ENCODE peak calls at places on chromosomes 11 and 22, in eight cellular contexts. P is Peyer's patch, D is heart left ventricle, S is pancreas, M is choroid plexus epithelial cell, B is sigmoid colon, L is retinal pigment epithelial cell, U is stomach. C is an unnamed sample.

GRCh38 chr11:116721983-116722382 is 50.8 kb downstream of the BUD13 start:
- DNase-seq in M (no peak), L (no peak), S (no peak), D (no peak), P (no peak), B (no peak), U (no peak), C (no peak)

GRCh38 chr11:69394234-69394891 is 87.1 kb upstream of the LINC01488 start:
- DNase-seq in D (peak; percentile 52), S (peak; percentile 49), L (no peak), U (no peak), P (no peak), B (peak; percentile 53), M (no peak), C (no peak)

GRCh38 chr22:29308791-29309262 is 2.4 kb downstream of the GAS2L1 start:
- DNase-seq in U (no peak), D (no peak), S (no peak), M (peak; percentile 86), L (no peak), B (peak; percentile 69), P (no peak), C (no peak)

GRCh38 chr22:24594569-24595120 is 1.8 kb upstream of the LRRC75B start:
- DNase-seq in P (no peak), M (no peak), S (peak; percentile 66), L (no peak), D (no peak), U (peak; percentile 78), B (no peak), C (no peak)

GRCh38 chr11:44728491-44728910 is 1.7 kb downstream of the TSPAN18 start:
- DNase-seq in S (no peak), P (no peak), U (no peak), L (no peak), M (no peak), B (peak; percentile 72), D (peak; percentile 16), C (no peak)

GRCh38 chr11:1288426-1289151 is 20.8 kb downstream of the TOLLIP start:
- DNase-seq in S (peak; percentile 49), P (no peak), B (no peak), M (no peak), U (no peak), D (no peak), L (no peak), C (no peak)

GRCh38 chr11:106917973-106918372 is 100.3 kb downstream of the GUCY1A2 start:
- DNase-seq in U (no peak), B (no peak), L (no peak), D (no peak), S (no peak), P (no peak), M (peak; percentile 8), C (no peak)

GRCh38 chr11:71499546-71499945 is 27.5 kb upstream of the KRTAP5-7 start:
- DNase-seq in U (peak; percentile 22), M (no peak), S (no peak), B (no peak), L (no peak), P (no peak), D (no peak), C (no peak)

GRCh38 chr22:48451891-48452290 is 1375.8 kb downstream of the BRD1 start:
- DNase-seq in M (no peak), S (peak; percentile 35), U (no peak), D (no peak), P (no peak), B (no peak), L (no peak), C (no peak)

GRCh38 chr11:28606930-28607329 is 498.7 kb downstream of the METTL15 start:
- DNase-seq in B (no peak), U (no peak), S (no peak), M (peak; percentile 65), L (peak; percentile 13), P (no peak), D (no peak), C (no peak)

GRCh38 chr22:25566812-25567211 is 2.3 kb downstream of the GRK3 start:
- DNase-seq in P (no peak), S (no peak), L (no peak), B (no peak), D (no peak), M (no peak), U (no peak), C (no peak)

GRCh38 chr11:65121447-65121864 is 478 bp downstream of the FAU start:
- DNase-seq in S (no peak), L (no peak), B (peak; percentile 68), M (no peak), U (no peak), P (no peak), D (peak; percentile 15), C (no peak)

GRCh38 chr11:8826901-8827560 is 84.0 kb upstream of the AKIP1 start:
- DNase-seq in S (no peak), L (no peak), B (peak; percentile 5), D (no peak), P (no peak), M (peak; percentile 40), U (no peak), C (no peak)

GRCh38 chr11:116890193-116890592 is 52.8 kb upstream of the APOA1 start:
- DNase-seq in L (no peak), U (no peak), D (no peak), M (peak; percentile 31), B (no peak), S (no peak), P (no peak), C (no peak)

GRCh38 chr11:75078233-75078632 is 18.4 kb downstream of the OR2AT4 start:
- DNase-seq in L (no peak), B (no peak), M (peak; percentile 22), P (no peak), S (no peak), D (no peak), U (no peak), C (no peak)

GRCh38 chr11:134566311-134566710 is 154.3 kb upstream of the B3GAT1 start:
- DNase-seq in S (no peak), M (no peak), B (no peak), P (no peak), D (no peak), L (no peak), U (no peak), C (no peak)

GRCh38 chr11:9053631-9054030 is 37.8 kb downstream of the SCUBE2 start:
- DNase-seq in P (no peak), L (no peak), M (peak; percentile 57), U (no peak), B (no peak), D (no peak), S (no peak), C (peak; percentile 7)

GRCh38 chr11:80855975-80856524 is 1415.2 kb upstream of the TENM4 start:
- DNase-seq in B (no peak), U (no peak), S (no peak), M (peak; percentile 69), D (no peak), L (peak; percentile 21), P (no peak), C (no peak)

GRCh38 chr11:45993438-45994064 is 71.1 kb downstream of the LARGE2 start:
- DNase-seq in U (no peak), B (peak; percentile 92), P (no peak), L (no peak), M (peak; percentile 24), S (no peak), D (peak; percentile 38), C (no peak)

GRCh38 chr11:68750197-68750987 is 928 bp downstream of the TESMIN start:
- DNase-seq in D (no peak), P (peak; percentile 23), S (peak; percentile 63), L (no peak), M (no peak), B (no peak), U (no peak), C (no peak)

GRCh38 chr22:46052801-46053562 is 76.0 kb upstream of the WNT7B start:
- DNase-seq in B (peak; percentile 78), M (peak; percentile 55), L (no peak), P (peak; percentile 47), S (peak; percentile 70), D (peak; percentile 62), U (peak; percentile 80), C (no peak)

GRCh38 chr11:125496465-125496817 is 376 bp upstream of the FEZ1 start:
- DNase-seq in U (no peak), B (no peak), M (no peak), S (no peak), D (no peak), P (no peak), L (no peak), C (no peak)
- H3K4me3 ChIP-seq in U (peak overlapping the region; percentile 67), B (peak overlapping the region; percentile 58), M (peak overlapping the region; percentile 66), S (peak overlapping the region; percentile 15), D (peak overlapping the region; percentile 75), P (peak overlapping the region; percentile 53), L (peak overlapping the region; percentile 60), C (peak overlapping the region; percentile 73)

DNA sequence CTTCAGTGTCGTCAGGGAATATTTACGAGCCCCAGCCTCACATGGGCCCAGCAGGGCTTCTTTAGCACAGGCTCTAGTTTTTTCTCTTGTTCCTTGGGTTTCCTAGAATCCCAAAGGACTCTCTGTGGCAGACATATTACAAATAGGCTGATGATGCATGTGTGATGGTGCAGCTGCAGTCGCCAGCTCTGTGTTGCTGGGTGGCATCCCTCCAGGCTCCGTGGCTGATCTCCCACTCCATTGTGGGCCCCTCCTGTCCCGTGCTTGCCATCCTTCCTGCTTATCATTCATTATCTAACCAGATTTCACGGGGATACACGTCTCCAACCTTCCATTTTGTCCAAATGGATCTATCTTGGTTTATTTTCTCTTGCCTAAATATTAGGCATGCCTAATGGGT is 8.1 kb downstream of the UCP3 start:
- DNase-seq in P (no peak), U (no peak), L (no peak), B (peak; percentile 44), M (no peak), S (no peak), D (no peak), C (no peak)
- TF ChIP-seq CTCF in P (no peak), U (no peak), L (no peak), B (no peak), M (no peak), S (no peak), D (no peak), C (no peak)

DNA sequence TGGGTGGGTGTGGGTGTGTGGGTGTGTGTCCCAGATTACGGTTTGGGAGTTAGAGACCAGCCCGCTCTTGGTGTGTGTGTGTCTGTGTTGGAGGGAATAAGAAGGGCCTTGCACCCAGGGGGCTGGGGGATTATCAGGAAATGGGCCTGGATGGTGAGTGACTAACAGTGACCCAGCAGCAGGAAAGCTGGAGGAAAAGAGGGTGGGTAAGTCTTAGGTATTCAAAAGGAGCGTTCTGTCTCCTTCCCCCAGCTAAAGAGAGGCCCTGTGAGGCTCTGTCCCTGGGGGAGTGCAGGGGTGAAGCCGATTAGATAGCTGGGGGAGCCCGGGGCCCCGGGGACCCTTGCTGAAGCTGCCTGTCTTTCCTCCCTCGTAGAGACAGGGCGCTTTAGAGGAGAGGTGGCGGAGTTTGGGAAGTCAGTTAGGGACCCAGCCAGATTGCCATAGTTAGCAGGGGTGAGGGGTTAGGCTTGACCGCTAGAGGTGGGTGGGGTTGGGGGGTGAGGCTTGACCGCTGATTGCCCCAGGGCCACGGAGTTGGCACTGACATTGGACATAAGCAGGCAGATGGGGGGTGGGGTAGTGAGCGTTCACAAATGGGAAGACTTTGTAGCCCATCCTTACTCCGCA is 1.5 kb downstream of the OAF start:
- DNase-seq in B (no peak), S (no peak), D (no peak), M (no peak), U (no peak), P (no peak), L (no peak), C (no peak)
- H3K4me3 ChIP-seq in B (peak overlapping the region; percentile 49), S (peak overlapping the region; percentile 48), D (peak overlapping the region; percentile 85), M (peak overlapping the region; percentile 74), U (peak overlapping the region; percentile 75), P (peak overlapping the region; percentile 78), L (peak overlapping the region; percentile 34), C (peak overlapping the region; percentile 74)

GRCh38 chr11:37557990-37558389 is 960.0 kb upstream of the RAG2 start:
- DNase-seq in U (no peak), M (no peak), S (no peak), P (no peak), D (no peak), L (no peak), B (no peak), C (no peak)

GRCh38 chr11:37560346-37560745 is 962.3 kb upstream of the RAG2 start:
- DNase-seq in D (no peak), L (no peak), U (no peak), S (no peak), P (no peak), M (no peak), B (no peak), C (no peak)
- TF ChIP-seq CTCF in D (no peak), L (no peak), U (no peak), S (no peak), P (no peak), M (no peak), B (no peak), C (no peak)